ENCODE peak calls at places on chromosomes 3 and 15, in six cellular contexts. One of them, this sample, is unnamed.

GRCh38 chr3:127431066-127431465 is 143.2 kb upstream of the PRR20G start:
- DNase-seq in natural killer cell: no peak
- DNase-seq in H54: no peak
- DNase-seq in NCI-H510A treated with DMSO at 0.1 percent for 48 hours: no peak
- DNase-seq in AG20443: no peak
- DNase-seq in Daoy: no peak
- DNase-seq in this sample: peak

GRCh38 chr15:100383302-100384107 is 41.7 kb upstream of the ADAMTS17 start:
- DNase-seq in AG20443: no peak
- DNase-seq in Daoy: no peak
- DNase-seq in H54: no peak
- DNase-seq in NCI-H510A treated with DMSO at 0.1 percent for 48 hours: no peak
- DNase-seq in natural killer cell: no peak
- DNase-seq in this sample: no peak

GRCh38 chr3:49716169-49716568 is 3.3 kb downstream of the AMIGO3 start:
- DNase-seq in H54: no peak
- DNase-seq in Daoy: no peak
- DNase-seq in natural killer cell: no peak
- DNase-seq in AG20443: no peak
- DNase-seq in NCI-H510A treated with DMSO at 0.1 percent for 48 hours: no peak
- DNase-seq in this sample: peak

GRCh38 chr15:96342611-96343528 is 12.4 kb downstream of the NR2F2 start:
- DNase-seq in NCI-H510A treated with DMSO at 0.1 percent for 48 hours: no peak
- DNase-seq in natural killer cell: no peak
- DNase-seq in H54: no peak
- DNase-seq in AG20443: no peak
- DNase-seq in Daoy: no peak
- DNase-seq in this sample: no peak

GRCh38 chr3:172094621-172095557 is 55.5 kb downstream of the FNDC3B start:
- DNase-seq in AG20443: no peak
- DNase-seq in H54: no peak
- DNase-seq in Daoy: peak
- DNase-seq in NCI-H510A treated with DMSO at 0.1 percent for 48 hours: no peak
- DNase-seq in natural killer cell: peak
- DNase-seq in this sample: no peak

GRCh38 chr15:91040851-91041250 is 18.5 kb upstream of the VPS33B start:
- DNase-seq in AG20443: no peak
- DNase-seq in natural killer cell: no peak
- DNase-seq in H54: no peak
- DNase-seq in Daoy: peak
- DNase-seq in NCI-H510A treated with DMSO at 0.1 percent for 48 hours: peak
- DNase-seq in this sample: no peak

GRCh38 chr15:40425681-40426080 is 15.1 kb upstream of the BAHD1 start:
- DNase-seq in natural killer cell: no peak
- DNase-seq in AG20443: no peak
- DNase-seq in NCI-H510A treated with DMSO at 0.1 percent for 48 hours: no peak
- DNase-seq in H54: no peak
- DNase-seq in Daoy: no peak
- DNase-seq in this sample: no peak

GRCh38 chr15:89024418-89024817 is 63.8 kb upstream of the ABHD2 start:
- DNase-seq in H54: no peak
- DNase-seq in AG20443: no peak
- DNase-seq in Daoy: no peak
- DNase-seq in natural killer cell: no peak
- DNase-seq in NCI-H510A treated with DMSO at 0.1 percent for 48 hours: no peak
- DNase-seq in this sample: no peak

GRCh38 chr15:32717290-32718081 is at the start of gene GREM1:
- DNase-seq in NCI-H510A treated with DMSO at 0.1 percent for 48 hours: no peak
- DNase-seq in natural killer cell: no peak
- DNase-seq in Daoy: peak
- DNase-seq in H54: no peak
- DNase-seq in AG20443: peak
- DNase-seq in this sample: peak

GRCh38 chr15:69973102-69973714 is 124.5 kb downstream of the TLE3 start:
- DNase-seq in AG20443: peak
- DNase-seq in natural killer cell: no peak
- DNase-seq in Daoy: peak
- DNase-seq in NCI-H510A treated with DMSO at 0.1 percent for 48 hours: no peak
- DNase-seq in H54: no peak
- DNase-seq in this sample: no peak

GRCh38 chr3:129305592-129306091 is 27.0 kb downstream of the HMCES start:
- DNase-seq in AG20443: no peak
- DNase-seq in H54: no peak
- DNase-seq in NCI-H510A treated with DMSO at 0.1 percent for 48 hours: no peak
- DNase-seq in Daoy: peak
- DNase-seq in natural killer cell: no peak
- DNase-seq in this sample: peak

GRCh38 chr3:168534761-168535160 is 439.0 kb upstream of the GOLIM4 start:
- DNase-seq in H54: no peak
- DNase-seq in natural killer cell: no peak
- DNase-seq in Daoy: peak
- DNase-seq in AG20443: no peak
- DNase-seq in NCI-H510A treated with DMSO at 0.1 percent for 48 hours: no peak
- DNase-seq in this sample: no peak

GRCh38 chr3:175238848-175239247 is 379.7 kb downstream of the NAALADL2 start:
- DNase-seq in H54: no peak
- DNase-seq in AG20443: no peak
- DNase-seq in NCI-H510A treated with DMSO at 0.1 percent for 48 hours: peak
- DNase-seq in Daoy: no peak
- DNase-seq in natural killer cell: no peak
- DNase-seq in this sample: no peak

GRCh38 chr3:135560847-135561246 is 404.7 kb upstream of the PPP2R3A start:
- DNase-seq in Daoy: no peak
- DNase-seq in H54: no peak
- DNase-seq in NCI-H510A treated with DMSO at 0.1 percent for 48 hours: no peak
- DNase-seq in AG20443: no peak
- DNase-seq in natural killer cell: no peak
- DNase-seq in this sample: no peak

GRCh38 chr3:15491143-15491542 is 30.4 kb downstream of the COLQ start:
- DNase-seq in H54: no peak
- DNase-seq in AG20443: no peak
- DNase-seq in natural killer cell: no peak
- DNase-seq in NCI-H510A treated with DMSO at 0.1 percent for 48 hours: no peak
- DNase-seq in Daoy: no peak
- DNase-seq in this sample: no peak

GRCh38 chr3:138230525-138230924 is 43.4 kb downstream of the ARMC8 start:
- DNase-seq in AG20443: peak
- DNase-seq in natural killer cell: no peak
- DNase-seq in NCI-H510A treated with DMSO at 0.1 percent for 48 hours: no peak
- DNase-seq in H54: no peak
- DNase-seq in Daoy: no peak
- DNase-seq in this sample: no peak

GRCh38 chr15:98375513-98376360 is 272.6 kb upstream of the IGF1R start:
- DNase-seq in H54: no peak
- DNase-seq in AG20443: no peak
- DNase-seq in natural killer cell: no peak
- DNase-seq in NCI-H510A treated with DMSO at 0.1 percent for 48 hours: no peak
- DNase-seq in Daoy: no peak
- DNase-seq in this sample: peak

GRCh38 chr3:48492461-48493202 is 11.3 kb downstream of the SHISA5 start:
- DNase-seq in AG20443: no peak
- DNase-seq in Daoy: no peak
- DNase-seq in natural killer cell: no peak
- DNase-seq in H54: no peak
- DNase-seq in NCI-H510A treated with DMSO at 0.1 percent for 48 hours: no peak
- DNase-seq in this sample: no peak

GRCh38 chr3:155230382-155230781 is 63.1 kb downstream of the STRIT1 start:
- DNase-seq in Daoy: no peak
- DNase-seq in natural killer cell: no peak
- DNase-seq in H54: no peak
- DNase-seq in AG20443: peak
- DNase-seq in NCI-H510A treated with DMSO at 0.1 percent for 48 hours: no peak
- DNase-seq in this sample: no peak

GRCh38 chr15:85642693-85643058 is 152.0 kb downstream of the KLHL25 start:
- DNase-seq in natural killer cell: no peak
- DNase-seq in Daoy: no peak
- DNase-seq in H54: no peak
- DNase-seq in AG20443: peak
- DNase-seq in NCI-H510A treated with DMSO at 0.1 percent for 48 hours: no peak
- DNase-seq in this sample: peak

GRCh38 chr15:51170882-51171577 is 76.3 kb upstream of the TNFAIP8L3 start:
- DNase-seq in natural killer cell: no peak
- DNase-seq in H54: no peak
- DNase-seq in AG20443: no peak
- DNase-seq in NCI-H510A treated with DMSO at 0.1 percent for 48 hours: no peak
- DNase-seq in Daoy: no peak
- DNase-seq in this sample: no peak

GRCh38 chr3:107956991-107957467 is 133.8 kb downstream of the CD47 start:
- DNase-seq in AG20443: peak
- DNase-seq in NCI-H510A treated with DMSO at 0.1 percent for 48 hours: no peak
- DNase-seq in natural killer cell: no peak
- DNase-seq in Daoy: peak
- DNase-seq in H54: no peak
- DNase-seq in this sample: peak

GRCh38 chr3:159796226-159796625 is 192.4 kb upstream of the IL12A start:
- DNase-seq in Daoy: no peak
- DNase-seq in natural killer cell: no peak
- DNase-seq in H54: no peak
- DNase-seq in AG20443: peak
- DNase-seq in NCI-H510A treated with DMSO at 0.1 percent for 48 hours: no peak
- DNase-seq in this sample: peak

GRCh38 chr3:197567900-197568685 is 12.3 kb upstream of the BDH1 start:
- DNase-seq in NCI-H510A treated with DMSO at 0.1 percent for 48 hours: no peak
- DNase-seq in Daoy: no peak
- DNase-seq in natural killer cell: no peak
- DNase-seq in AG20443: no peak
- DNase-seq in H54: no peak
- DNase-seq in this sample: no peak

GRCh38 chr3:41095702-41096101 is 103.6 kb upstream of the CTNNB1 start:
- DNase-seq in H54: no peak
- DNase-seq in AG20443: no peak
- DNase-seq in Daoy: peak
- DNase-seq in natural killer cell: no peak
- DNase-seq in NCI-H510A treated with DMSO at 0.1 percent for 48 hours: no peak
- DNase-seq in this sample: no peak

GRCh38 chr3:143727391-143727790 is 120.9 kb downstream of the SLC9A9 start:
- DNase-seq in natural killer cell: no peak
- DNase-seq in Daoy: no peak
- DNase-seq in AG20443: no peak
- DNase-seq in H54: no peak
- DNase-seq in NCI-H510A treated with DMSO at 0.1 percent for 48 hours: no peak
- DNase-seq in this sample: no peak

GRCh38 chr15:89247441-89247840 is 3.7 kb downstream of the FANCI start:
- DNase-seq in AG20443: no peak
- DNase-seq in NCI-H510A treated with DMSO at 0.1 percent for 48 hours: no peak
- DNase-seq in natural killer cell: no peak
- DNase-seq in Daoy: no peak
- DNase-seq in H54: no peak
- DNase-seq in this sample: no peak

GRCh38 chr3:109442531-109442930 is 105.2 kb upstream of the DPPA4 start:
- DNase-seq in natural killer cell: no peak
- DNase-seq in H54: no peak
- DNase-seq in Daoy: no peak
- DNase-seq in NCI-H510A treated with DMSO at 0.1 percent for 48 hours: no peak
- DNase-seq in AG20443: no peak
- DNase-seq in this sample: no peak

GRCh38 chr3:185657691-185658503 is 71.8 kb downstream of the SENP2 start:
- DNase-seq in Daoy: no peak
- DNase-seq in AG20443: no peak
- DNase-seq in H54: no peak
- DNase-seq in NCI-H510A treated with DMSO at 0.1 percent for 48 hours: no peak
- DNase-seq in natural killer cell: no peak
- DNase-seq in this sample: peak

GRCh38 chr3:133489466-133490085 is 83.9 kb upstream of the CDV3 start:
- DNase-seq in natural killer cell: no peak
- DNase-seq in AG20443: no peak
- DNase-seq in Daoy: peak
- DNase-seq in NCI-H510A treated with DMSO at 0.1 percent for 48 hours: no peak
- DNase-seq in H54: no peak
- DNase-seq in this sample: no peak

GRCh38 chr15:60004019-60004845 is at the start of gene FOXB1:
- DNase-seq in AG20443: no peak
- DNase-seq in natural killer cell: no peak
- DNase-seq in H54: no peak
- DNase-seq in NCI-H510A treated with DMSO at 0.1 percent for 48 hours: peak
- DNase-seq in Daoy: no peak
- DNase-seq in this sample: no peak

GRCh38 chr15:75153084-75153483 is 48.6 kb upstream of the C15orf39 start:
- DNase-seq in H54: no peak
- DNase-seq in NCI-H510A treated with DMSO at 0.1 percent for 48 hours: no peak
- DNase-seq in Daoy: peak
- DNase-seq in AG20443: peak
- DNase-seq in natural killer cell: no peak
- DNase-seq in this sample: no peak

GRCh38 chr3:186096295-186096694 is 12.6 kb downstream of the ETV5 start:
- DNase-seq in H54: no peak
- DNase-seq in NCI-H510A treated with DMSO at 0.1 percent for 48 hours: no peak
- DNase-seq in AG20443: no peak
- DNase-seq in Daoy: no peak
- DNase-seq in natural killer cell: no peak
- DNase-seq in this sample: no peak

GRCh38 chr3:52120576-52121458 is 33.4 kb downstream of the POC1A start:
- DNase-seq in natural killer cell: no peak
- DNase-seq in AG20443: no peak
- DNase-seq in NCI-H510A treated with DMSO at 0.1 percent for 48 hours: no peak
- DNase-seq in Daoy: no peak
- DNase-seq in H54: no peak
- DNase-seq in this sample: peak

GRCh38 chr15:51731549-51732267 is 5.7 kb downstream of the LYSMD2 start:
- DNase-seq in Daoy: peak
- DNase-seq in NCI-H510A treated with DMSO at 0.1 percent for 48 hours: no peak
- DNase-seq in AG20443: no peak
- DNase-seq in H54: no peak
- DNase-seq in natural killer cell: peak
- DNase-seq in this sample: no peak

GRCh38 chr3:63847718-63848450 is 15.7 kb downstream of the THOC7 start:
- DNase-seq in natural killer cell: no peak
- DNase-seq in AG20443: no peak
- DNase-seq in NCI-H510A treated with DMSO at 0.1 percent for 48 hours: no peak
- DNase-seq in H54: no peak
- DNase-seq in Daoy: no peak
- DNase-seq in this sample: no peak

GRCh38 chr3:139538733-139539132 is 809 bp downstream of the RBP1 start:
- DNase-seq in NCI-H510A treated with DMSO at 0.1 percent for 48 hours: no peak
- DNase-seq in H54: no peak
- DNase-seq in natural killer cell: no peak
- DNase-seq in Daoy: no peak
- DNase-seq in AG20443: no peak
- DNase-seq in this sample: peak

This sample was measured in sigmoid colon.